ENCODE peak calls at places on chromosomes 5 and 9, in eight cellular contexts. G is PC-3, V is kidney, R is Caco-2, Q is type B pancreatic cell, K is WTC11, F is foreskin fibroblast, C is RWPE2. M is an unnamed sample.
A peak's percentile ranks its signal among the peaks of the same experiment; 100 is the strongest.

GRCh38 chr5:75412111-75412990 is 75.3 kb downstream of the HMGCR start:
- DNase-seq in G (no peak), V (no peak), R (peak; percentile 4), Q (no peak), K (no peak), F (no peak), C (no peak), M (no peak)

GRCh38 chr5:102855684-102856373 is 100.7 kb downstream of the PAM start:
- DNase-seq in G (no peak), V (no peak), R (no peak), Q (no peak), K (no peak), F (peak; percentile 66), C (no peak), M (no peak)

GRCh38 chr9:14865206-14865605 is 45.0 kb downstream of the FREM1 start:
- DNase-seq in G (no peak), V (no peak), R (no peak), Q (no peak), K (no peak), F (no peak), C (no peak), M (no peak)

GRCh38 chr5:180113660-180114303 is 42.2 kb upstream of the RNF130 start:
- DNase-seq in G (no peak), V (peak; percentile 45), R (no peak), Q (no peak), K (no peak), F (no peak), C (no peak), M (no peak)

GRCh38 chr5:139765409-139766217 is 30.0 kb upstream of the PSD2 start:
- DNase-seq in G (peak; percentile 66), V (peak; percentile 90), R (peak; percentile 87), Q (peak; percentile 91), K (peak; percentile 84), F (peak; percentile 89), C (peak; percentile 84), M (peak; percentile 90)

GRCh38 chr5:102018690-102019089 is 277.4 kb downstream of the SLCO4C1 start:
- DNase-seq in G (no peak), V (peak; percentile 17), R (no peak), Q (no peak), K (peak; percentile 25), F (no peak), C (peak; percentile 26), M (no peak)

GRCh38 chr5:14667770-14668169 is 3.3 kb downstream of the OTULIN start:
- DNase-seq in G (no peak), V (no peak), R (no peak), Q (no peak), K (no peak), F (no peak), C (no peak), M (no peak)

GRCh38 chr5:35202319-35203111 is 27.8 kb downstream of the PRLR start:
- DNase-seq in G (peak; percentile 71), V (no peak), R (peak; percentile 70), Q (no peak), K (peak; percentile 79), F (peak; percentile 70), C (no peak), M (peak; percentile 69)

GRCh38 chr5:141780240-141780951 is 97.8 kb downstream of the PCDH1 start:
- DNase-seq in G (no peak), V (no peak), R (no peak), Q (no peak), K (no peak), F (no peak), C (no peak), M (no peak)

GRCh38 chr5:137078171-137078665 is 420.9 kb downstream of the SPOCK1 start:
- DNase-seq in G (peak; percentile 76), V (no peak), R (no peak), Q (no peak), K (no peak), F (peak; percentile 18), C (peak; percentile 79), M (no peak)

GRCh38 chr5:34682926-34683623 is 26.9 kb downstream of the RAI14 start:
- DNase-seq in G (peak; percentile 89), V (peak; percentile 84), R (no peak), Q (no peak), K (no peak), F (no peak), C (no peak), M (no peak)

GRCh38 chr5:107468286-107468685 is 202.5 kb downstream of the EFNA5 start:
- DNase-seq in G (no peak), V (no peak), R (no peak), Q (no peak), K (no peak), F (no peak), C (no peak), M (no peak)

GRCh38 chr5:143118222-143118621 is 285.3 kb downstream of the NR3C1 start:
- DNase-seq in G (no peak), V (no peak), R (no peak), Q (no peak), K (no peak), F (no peak), C (no peak), M (no peak)

GRCh38 chr5:168295574-168296201 is 4.2 kb downstream of the WWC1 start:
- DNase-seq in G (peak; percentile 80), V (peak; percentile 75), R (peak; percentile 74), Q (no peak), K (peak; percentile 75), F (peak; percentile 78), C (no peak), M (peak; percentile 62)

GRCh38 chr9:34612788-34613390 is 992 bp upstream of the RPP25L start:
- DNase-seq in G (peak; percentile 74), V (peak; percentile 87), R (peak; percentile 84), Q (peak; percentile 80), K (peak; percentile 85), F (peak; percentile 89), C (no peak), M (peak; percentile 81)

GRCh38 chr5:108263338-108263737 is 118.6 kb downstream of the FBXL17 start:
- DNase-seq in G (no peak), V (no peak), R (no peak), Q (no peak), K (no peak), F (no peak), C (no peak), M (no peak)

GRCh38 chr5:113869611-113870010 is 356.1 kb downstream of the YTHDC2 start:
- DNase-seq in G (no peak), V (no peak), R (no peak), Q (no peak), K (no peak), F (no peak), C (no peak), M (no peak)

GRCh38 chr5:146706321-146706972 is 172.1 kb downstream of the PPP2R2B start:
- DNase-seq in G (no peak), V (no peak), R (no peak), Q (no peak), K (peak; percentile 66), F (no peak), C (peak; percentile 60), M (no peak)

GRCh38 chr5:55320571-55320970 is 12.8 kb downstream of the MTREX start:
- DNase-seq in G (no peak), V (no peak), R (no peak), Q (no peak), K (no peak), F (peak; percentile 71), C (no peak), M (no peak)

GRCh38 chr5:149172261-149172660 is 31.0 kb downstream of the ABLIM3 start:
- DNase-seq in G (peak; percentile 97), V (no peak), R (no peak), Q (no peak), K (no peak), F (peak; percentile 94), C (no peak), M (no peak)

GRCh38 chr9:92245005-92245797 is 48.3 kb downstream of the IARS1 start:
- DNase-seq in G (peak; percentile 45), V (no peak), R (no peak), Q (no peak), K (no peak), F (peak; percentile 76), C (no peak), M (no peak)

GRCh38 chr5:61817472-61818326 is 485.6 kb downstream of the ZSWIM6 start:
- DNase-seq in G (peak; percentile 45), V (no peak), R (peak; percentile 44), Q (no peak), K (peak; percentile 32), F (peak; percentile 65), C (no peak), M (peak; percentile 52)
- TF ChIP-seq CTCF in G (peak; percentile 64), V (peak; percentile 55), R (peak; percentile 73), Q (peak; percentile 82), K (no peak), F (peak; percentile 72), C (peak; percentile 94), M (peak; percentile 23)

DNA sequence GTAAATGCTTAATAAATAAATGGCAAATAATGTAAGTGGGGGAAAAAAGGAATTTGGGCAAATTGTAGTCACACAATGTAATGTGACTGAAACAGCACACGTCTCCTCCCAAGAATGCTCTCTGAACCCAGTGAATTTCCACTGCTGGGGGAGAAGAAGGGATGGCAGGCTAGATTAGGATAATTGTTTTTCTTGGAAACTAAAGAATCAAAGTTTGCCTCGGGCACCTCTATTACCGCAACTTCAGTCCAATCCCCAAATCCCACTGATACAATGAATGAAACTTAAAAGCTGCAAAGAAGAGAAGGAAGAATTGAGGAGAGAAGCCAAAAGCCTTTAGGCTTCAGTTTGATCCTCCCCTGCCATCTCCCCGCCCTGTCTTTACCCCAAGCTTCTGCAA is 423.2 kb upstream of the PAPPA start:
- DNase-seq in G (no peak), V (no peak), R (no peak), Q (no peak), K (no peak), F (peak; percentile 52), C (no peak), M (no peak)
- TF ChIP-seq CTCF in G (no peak), V (no peak), R (no peak), Q (no peak), K (no peak), F (no peak), C (no peak), M (no peak)

GRCh38 chr9:89319015-89319905 is 960 bp downstream of the SECISBP2 start:
- DNase-seq in G (no peak), V (no peak), R (no peak), Q (no peak), K (no peak), F (peak; percentile 18), C (no peak), M (no peak)
- TF ChIP-seq CTCF in G (no peak), V (no peak), R (no peak), Q (no peak), K (peak; percentile 34), F (no peak), C (peak; percentile 93), M (no peak)

GRCh38 chr9:131111186-131111853 is 14.1 kb upstream of the NUP214 start:
- DNase-seq in G (no peak), V (peak; percentile 93), R (no peak), Q (no peak), K (no peak), F (peak; percentile 24), C (peak; percentile 35), M (no peak)

GRCh38 chr9:131111854-131112311 is 13.5 kb upstream of the NUP214 start:
- DNase-seq in G (no peak), V (peak; percentile 75), R (no peak), Q (no peak), K (no peak), F (no peak), C (no peak), M (no peak)

GRCh38 chr9:131116281-131117101 is 8.9 kb upstream of the NUP214 start:
- DNase-seq in G (no peak), V (peak; percentile 80), R (no peak), Q (no peak), K (no peak), F (no peak), C (no peak), M (peak; percentile 31)

GRCh38 chr9:131113655-131114563 is 11.5 kb upstream of the NUP214 start:
- DNase-seq in G (no peak), V (peak; percentile 83), R (no peak), Q (no peak), K (no peak), F (no peak), C (peak; percentile 42), M (no peak)

GRCh38 chr9:131112374-131113159 is 12.8 kb upstream of the NUP214 start:
- DNase-seq in G (no peak), V (peak; percentile 84), R (no peak), Q (no peak), K (no peak), F (no peak), C (peak; percentile 61), M (no peak)
- TF ChIP-seq CTCF in G (no peak), V (no peak), R (no peak), Q (no peak), K (no peak), F (no peak), C (no peak), M (no peak)